ENCODE peak calls at places on chromosomes 1 and 21, in eight cellular contexts. X, F, A, C, B, N, W and E are unnamed samples.

GRCh38 chr21:16279658-16280581 is 550.1 kb downstream of the USP25 start:
- DNase-seq in W (peak), C (peak), B (peak), N (no peak), F (no peak), X (peak), A (peak), E (peak)

GRCh38 chr1:32014199-32014936 is 700 bp downstream of the KHDRBS1 start:
- DNase-seq in B (peak), X (peak), N (peak), F (peak), C (peak), A (peak), W (peak), E (peak)

GRCh38 chr21:45135868-45136267 is 61.5 kb downstream of the ADARB1 start:
- DNase-seq in X (peak), C (no peak), B (no peak), W (no peak), F (no peak), A (no peak), N (no peak), E (no peak)

GRCh38 chr1:11881749-11882441 is 23.1 kb upstream of the NPPB start:
- DNase-seq in B (no peak), F (no peak), N (no peak), C (no peak), X (no peak), W (no peak), A (no peak), E (no peak)

GRCh38 chr1:41851589-41851988 is 67.1 kb downstream of the HIVEP3 start:
- DNase-seq in N (no peak), X (no peak), C (no peak), F (no peak), A (no peak), W (no peak), B (no peak), E (no peak)

GRCh38 chr1:234235373-234235772 is 137.9 kb upstream of the COA6 start:
- DNase-seq in B (no peak), X (no peak), F (no peak), A (peak), N (no peak), W (no peak), C (no peak), E (peak)

GRCh38 chr1:4762146-4762545 is 107.7 kb downstream of the AJAP1 start:
- DNase-seq in N (no peak), W (no peak), B (no peak), F (no peak), A (no peak), X (no peak), C (no peak), E (no peak)

GRCh38 chr1:223680188-223680587 is 14.7 kb upstream of the CAPN8 start:
- DNase-seq in B (no peak), N (no peak), W (no peak), X (no peak), C (no peak), F (no peak), A (no peak), E (no peak)

DNA sequence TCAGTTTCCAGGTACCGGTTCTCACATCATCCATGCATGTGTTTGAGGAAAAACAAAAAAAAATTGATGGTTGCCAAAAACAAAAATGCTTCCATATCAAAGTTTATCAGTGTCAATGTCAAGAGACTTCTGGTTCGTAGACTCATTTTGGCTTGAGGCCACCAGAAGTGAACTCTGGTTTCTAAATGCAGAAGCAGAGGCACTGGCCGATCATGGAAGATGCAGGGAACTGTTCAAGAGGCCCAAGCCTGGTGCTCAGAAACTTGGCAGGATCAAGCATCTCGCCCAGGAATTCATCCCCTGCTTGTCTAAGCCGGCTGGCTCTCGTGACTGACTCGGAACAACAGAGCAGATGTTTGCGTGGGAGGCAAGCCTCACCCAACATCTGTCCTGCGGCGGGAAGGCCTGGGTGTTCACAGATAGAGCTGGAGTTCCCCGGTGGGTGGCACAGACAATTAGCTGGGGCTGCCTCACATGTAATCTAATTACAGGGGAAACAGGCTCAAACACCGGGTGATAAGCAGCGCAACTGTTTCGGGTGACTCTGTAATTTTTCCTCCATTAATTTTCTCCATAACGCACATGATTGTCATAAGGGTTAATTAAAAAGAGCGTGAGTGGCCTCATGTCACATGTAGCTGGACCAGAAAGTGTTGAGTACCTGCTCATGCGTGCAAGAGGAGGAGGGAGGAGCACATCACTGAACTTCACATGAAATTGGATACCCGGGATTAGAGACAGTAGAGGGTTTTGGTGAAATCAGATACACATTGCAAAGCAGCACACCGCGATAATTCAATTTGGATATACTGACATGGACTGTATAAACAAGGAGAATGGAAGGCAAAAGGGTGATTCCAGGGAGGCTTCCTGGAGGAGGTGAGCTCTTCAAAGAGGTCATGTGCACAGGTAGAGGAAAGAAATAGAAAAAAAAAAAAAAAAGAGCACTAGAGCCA is 180.0 kb downstream of the ETS2 start:
- DNase-seq in N (peak), A (no peak), C (no peak), F (no peak), W (peak), B (peak), X (peak), E (peak)
- H3K27ac ChIP-seq in N (peak), A (no peak), C (no peak), F (peak), W (peak), B (peak), X (peak), E (peak)

DNA sequence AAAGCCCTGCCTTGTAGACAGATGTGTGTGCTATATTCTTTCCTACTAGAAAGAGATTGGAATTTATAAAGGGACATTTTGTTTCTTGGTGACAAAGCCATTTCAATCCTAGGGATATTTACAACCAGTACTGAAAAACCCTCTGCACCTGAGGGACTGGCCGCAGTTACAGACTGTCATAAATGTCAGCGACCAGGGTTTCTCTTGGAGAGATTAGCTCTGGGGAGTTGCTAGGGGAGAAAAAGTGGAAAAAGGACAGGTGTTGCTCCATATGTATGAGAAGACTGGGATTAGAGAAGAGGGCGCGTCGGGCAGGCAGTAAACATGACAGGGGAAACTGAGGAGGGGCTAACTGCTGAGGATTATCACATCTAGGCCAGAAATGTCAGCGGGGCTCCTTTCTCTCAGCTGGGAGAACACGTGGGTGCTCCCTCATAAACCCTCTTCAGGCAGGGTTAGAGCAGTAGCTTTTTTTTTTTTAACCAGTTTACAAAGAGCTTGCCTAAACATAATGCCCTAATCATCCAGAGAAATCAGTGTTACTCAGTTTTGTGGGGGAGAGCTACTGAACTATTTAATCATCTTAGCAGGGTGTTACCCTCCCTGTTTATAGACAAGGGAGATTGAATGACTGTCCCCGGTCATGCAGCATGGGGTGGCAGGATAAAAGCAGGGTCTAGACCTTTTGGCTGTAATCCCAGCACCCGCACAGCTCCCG is 35.1 kb downstream of the ELAPOR1 start:
- DNase-seq in C (no peak), X (no peak), F (no peak), W (no peak), N (peak), B (no peak), A (no peak), E (no peak)
- H3K4me3 ChIP-seq in C (no peak), X (no peak), F (no peak), W (no peak), N (no peak), B (no peak), A (no peak), E (no peak)

GRCh38 chr21:17463441-17463840 is 49.4 kb upstream of the CXADR start:
- DNase-seq in A (no peak), B (no peak), W (peak), F (no peak), C (no peak), N (no peak), X (no peak), E (peak)
- H3K27ac ChIP-seq in A (no peak), B (no peak), W (peak), F (peak), C (peak), N (peak), X (no peak), E (peak)

DNA sequence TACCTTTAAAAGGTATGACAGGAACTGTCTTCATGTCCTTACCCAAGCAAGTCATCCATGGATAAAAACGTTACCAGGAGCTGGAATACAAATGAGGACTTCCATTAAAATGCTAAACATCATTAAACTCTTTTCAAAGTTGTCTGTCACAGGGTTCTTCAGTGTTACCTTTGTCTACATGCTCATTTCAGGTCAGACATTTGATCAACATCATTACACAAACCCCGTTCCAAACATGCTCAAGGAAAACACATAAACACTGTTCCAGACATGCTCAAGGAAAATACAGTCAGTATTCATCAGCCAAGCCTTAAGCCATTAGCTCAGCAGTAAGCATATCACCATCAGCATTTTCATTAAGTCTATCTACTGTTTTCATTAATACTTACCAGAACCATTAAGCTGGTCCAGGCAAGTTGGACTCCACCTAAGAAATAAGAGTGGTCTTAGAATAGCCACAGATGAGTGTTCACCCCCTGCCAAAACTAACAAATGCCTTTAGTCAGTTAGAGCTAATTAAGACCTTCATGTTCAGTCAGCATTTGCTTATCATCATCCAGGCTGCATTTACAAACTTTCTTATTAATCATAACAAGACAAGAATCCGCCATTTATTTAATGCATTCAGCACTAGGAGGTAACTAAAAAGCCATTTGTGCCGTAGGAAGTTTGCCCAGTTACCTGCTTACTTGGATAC is 2.2 kb downstream of the GAS5 start:
- DNase-seq in A (no peak), X (no peak), F (no peak), C (no peak), N (no peak), W (no peak), B (no peak), E (no peak)
- H3K4me3 ChIP-seq in A (peak), X (peak), F (no peak), C (peak), N (peak), W (no peak), B (peak), E (no peak)